ENCODE peak calls at places on chromosomes 5 and 9, in five cellular contexts. E, V, A, S and Y are unnamed samples.

GRCh38 chr5:80414113-80414512 is 6.2 kb downstream of the ZFYVE16 start:
- DNase-seq in E (no peak), S (no peak), V (no peak), A (no peak), Y (no peak)

GRCh38 chr5:178836628-178837027 is 23.1 kb upstream of the ZNF354B start:
- DNase-seq in V (no peak), S (no peak), E (no peak), A (no peak), Y (no peak)

GRCh38 chr5:145960166-145960565 is 23.8 kb downstream of the SH3RF2 start:
- DNase-seq in S (no peak), A (no peak), E (no peak), V (no peak), Y (no peak)

GRCh38 chr5:1505506-1506241 is 18.1 kb downstream of the LPCAT1 start:
- DNase-seq in V (no peak), A (no peak), S (no peak), E (no peak), Y (no peak)

GRCh38 chr9:88535226-88535931 is 401 bp downstream of the NXNL2 start:
- DNase-seq in A (no peak), V (peak), S (no peak), E (peak), Y (no peak)

GRCh38 chr5:130652178-130652577 is 512.9 kb downstream of the HINT1 start:
- DNase-seq in S (no peak), V (no peak), E (no peak), A (no peak), Y (no peak)

GRCh38 chr5:6386270-6386669 is 7.9 kb upstream of the MED10 start:
- DNase-seq in S (no peak), E (no peak), A (no peak), V (no peak), Y (no peak)

GRCh38 chr5:56525117-56525516 is 290.2 kb upstream of the MAP3K1 start:
- DNase-seq in V (no peak), S (no peak), E (no peak), A (no peak), Y (no peak)

GRCh38 chr9:91809581-91810285 is 140.3 kb downstream of the ROR2 start:
- DNase-seq in S (peak), V (no peak), A (no peak), E (no peak), Y (no peak)

GRCh38 chr5:66653380-66653779 is 57.2 kb downstream of the MAST4 start:
- DNase-seq in E (no peak), V (no peak), A (no peak), S (no peak), Y (no peak)

GRCh38 chr5:60668715-60669304 is 31.2 kb downstream of the DEPDC1B start:
- DNase-seq in A (no peak), S (no peak), V (no peak), E (peak), Y (peak)

GRCh38 chr5:71905804-71906711 is 187.0 kb downstream of the CARTPT start:
- DNase-seq in S (no peak), V (no peak), E (peak), A (no peak), Y (no peak)

GRCh38 chr5:113110117-113110516 is 133.5 kb downstream of the DCP2 start:
- DNase-seq in S (no peak), A (no peak), V (no peak), E (no peak), Y (no peak)

GRCh38 chr5:173326501-173326960 is 1.7 kb downstream of the STC2 start:
- DNase-seq in A (no peak), V (peak), S (no peak), E (no peak), Y (no peak)

GRCh38 chr5:123262275-123262823 is 160.9 kb downstream of the CEP120 start:
- DNase-seq in A (no peak), E (no peak), S (no peak), V (no peak), Y (no peak)

GRCh38 chr5:159449925-159450324 is 119.6 kb upstream of the IL12B start:
- DNase-seq in E (no peak), A (no peak), V (no peak), S (no peak), Y (no peak)

GRCh38 chr5:92945630-92946097 is 635.4 kb downstream of the NR2F1-AS1 start:
- DNase-seq in A (no peak), V (no peak), E (no peak), S (no peak), Y (peak)

GRCh38 chr5:34524123-34524522 is 132.0 kb upstream of the RAI14 start:
- DNase-seq in E (no peak), A (no peak), V (no peak), S (no peak), Y (no peak)

GRCh38 chr5:31824886-31825774 is 186.2 kb downstream of the PDZD2 start:
- DNase-seq in A (no peak), V (no peak), S (peak), E (peak), Y (peak)

GRCh38 chr9:72960446-72960845 is 7.6 kb upstream of the ALDH1A1 start:
- DNase-seq in E (no peak), A (no peak), V (no peak), S (no peak), Y (no peak)

GRCh38 chr9:73219985-73220626 is 68.4 kb downstream of the ANXA1 start:
- DNase-seq in A (peak), V (no peak), S (no peak), E (no peak), Y (no peak)

GRCh38 chr5:54656261-54656728 is 138.7 kb downstream of the SNX18 start:
- DNase-seq in S (no peak), A (no peak), V (no peak), E (no peak), Y (no peak)

GRCh38 chr5:38072295-38072694 is 186.1 kb upstream of the EGFLAM start:
- DNase-seq in A (no peak), S (no peak), V (no peak), E (no peak), Y (no peak)

GRCh38 chr5:81506378-81506777 is 112.4 kb upstream of the ACOT12 start:
- DNase-seq in S (no peak), A (no peak), V (no peak), E (no peak), Y (no peak)

GRCh38 chr9:18261143-18261542 is 212.8 kb upstream of the ADAMTSL1 start:
- DNase-seq in E (no peak), V (no peak), S (no peak), A (no peak), Y (no peak)

GRCh38 chr9:102225806-102226441 is 487.5 kb upstream of the GRIN3A start:
- DNase-seq in V (no peak), S (no peak), A (no peak), E (no peak), Y (no peak)

GRCh38 chr5:102561894-102562760 is 63.3 kb upstream of the SLCO6A1 start:
- DNase-seq in V (peak), A (no peak), S (peak), E (no peak), Y (peak)

GRCh38 chr9:137674307-137675305 is 55.8 kb downstream of the EHMT1 start:
- DNase-seq in S (no peak), E (no peak), V (no peak), A (no peak), Y (no peak)

GRCh38 chr5:56099346-56099745 is 104.6 kb upstream of the IL6ST start:
- DNase-seq in A (no peak), E (peak), V (no peak), S (no peak), Y (peak)

GRCh38 chr9:22528485-22528884 is 81.9 kb downstream of the DMRTA1 start:
- DNase-seq in S (no peak), E (no peak), A (no peak), V (no peak), Y (no peak)

GRCh38 chr5:74903165-74903787 is 37.1 kb upstream of the FAM169A start:
- DNase-seq in S (peak), V (no peak), E (peak), A (no peak), Y (peak)

GRCh38 chr5:128695791-128696520 is 157.9 kb upstream of the FBN2 start:
- DNase-seq in A (no peak), E (no peak), V (no peak), S (no peak), Y (no peak)

GRCh38 chr5:80275347-80275746 is 19.5 kb upstream of the SERINC5 start:
- DNase-seq in A (no peak), S (no peak), V (no peak), E (peak), Y (peak)

GRCh38 chr9:129836342-129837007 is 1.2 kb downstream of the USP20 start:
- DNase-seq in S (no peak), A (no peak), E (no peak), V (peak), Y (no peak)

GRCh38 chr5:173567548-173567947 is 48.9 kb downstream of the BOD1 start:
- DNase-seq in E (no peak), A (no peak), S (no peak), V (no peak), Y (no peak)

GRCh38 chr9:87270241-87271234 is 227.1 kb upstream of the DAPK1 start:
- DNase-seq in E (peak), A (no peak), V (no peak), S (no peak), Y (no peak)

GRCh38 chr9:129111762-129112151 is 542 bp downstream of the PTPA start:
- DNase-seq in V (peak), S (no peak), E (peak), A (no peak), Y (peak)

GRCh38 chr5:100790170-100790665 is 112.9 kb downstream of the ST8SIA4 start:
- DNase-seq in A (no peak), V (no peak), E (no peak), S (peak), Y (no peak)

GRCh38 chr9:81724242-81724889 is 35.0 kb upstream of the TLE1 start:
- DNase-seq in A (no peak), S (no peak), E (no peak), V (no peak), Y (no peak)

DNA sequence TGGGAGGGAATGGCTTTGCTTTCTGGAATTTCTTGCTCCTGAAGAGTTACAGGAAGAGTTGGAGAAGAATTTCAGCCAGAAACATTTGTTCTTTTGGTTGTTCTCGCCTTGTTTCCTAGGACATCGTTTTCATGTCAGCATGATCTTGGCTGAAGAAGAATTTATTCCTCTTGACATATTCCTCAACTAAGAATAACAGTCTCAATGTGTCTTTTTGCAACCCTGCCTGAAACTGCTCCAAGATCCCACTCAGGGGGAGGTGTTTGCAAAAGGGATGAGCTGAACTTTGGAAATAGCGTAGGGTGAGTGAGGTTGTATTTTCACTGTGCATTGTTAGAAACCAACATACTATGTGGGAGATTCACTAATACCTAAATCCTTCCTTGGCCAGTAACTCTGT is 26.1 kb downstream of the MAMDC2 start:
- DNase-seq in A (no peak), V (no peak), E (no peak), S (no peak), Y (no peak)
- TF ChIP-seq EP300 in A (no peak), V (no peak), E (no peak), S (no peak), Y (no peak)

GRCh38 chr5:220008-220407 is 1.9 kb downstream of the SDHA start:
- DNase-seq in E (no peak), S (no peak), A (no peak), V (no peak), Y (no peak)

GRCh38 chr5:217860-218456 is at the start of the genes CCDC127 and SDHA:
- DNase-seq in V (peak), E (peak), S (peak), A (peak), Y (peak)

GRCh38 chr5:219492-219891 is 1.4 kb downstream of the SDHA start:
- DNase-seq in V (no peak), S (no peak), A (no peak), E (no peak), Y (no peak)

GRCh38 chr5:213803-214395 is 4.1 kb downstream of the CCDC127 start:
- DNase-seq in E (no peak), S (no peak), V (no peak), A (no peak), Y (no peak)

DNA sequence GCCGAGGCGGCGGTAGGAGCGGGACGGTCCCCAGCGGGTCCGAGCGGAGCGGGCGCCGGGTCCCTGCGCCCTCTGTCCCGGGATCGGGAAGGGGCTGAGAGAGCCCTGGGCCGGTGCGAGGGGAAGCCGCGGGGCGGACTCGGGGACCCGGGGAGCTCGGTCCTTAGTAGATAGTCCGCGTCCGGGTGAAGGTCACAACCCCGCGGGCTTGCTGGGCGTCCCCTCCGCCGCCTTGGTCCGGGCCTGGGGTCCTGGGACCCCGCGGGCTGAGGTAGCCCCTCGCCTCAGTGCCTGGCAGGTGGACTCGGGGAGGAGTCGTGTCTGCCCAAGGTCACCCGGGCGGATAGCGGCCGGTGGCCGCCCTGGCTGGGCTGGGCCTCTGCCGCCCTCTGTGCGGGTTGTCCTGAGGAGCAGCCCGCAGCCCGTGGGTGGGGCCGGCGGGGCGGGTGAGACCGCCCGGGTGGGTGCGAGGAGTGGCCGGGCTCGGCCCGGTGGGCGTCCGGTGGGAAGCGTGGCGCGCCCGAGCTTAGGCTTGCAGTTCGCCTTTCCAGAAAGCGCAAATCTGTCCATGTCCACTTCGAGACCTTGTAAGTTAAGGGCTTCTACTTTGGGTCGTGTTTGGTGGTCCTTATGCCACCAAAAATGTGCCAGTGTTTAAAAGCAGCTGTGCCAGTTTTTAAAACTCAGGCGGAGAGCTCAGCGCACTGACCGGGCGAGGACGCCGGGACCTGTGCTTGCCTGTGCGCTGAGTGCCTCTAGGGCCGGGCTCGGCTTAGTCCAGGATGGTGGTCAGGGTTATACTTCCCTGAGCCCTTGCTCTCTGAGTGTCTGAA is 553 bp downstream of the SDHA start:
- DNase-seq in S (no peak), V (peak), E (peak), A (no peak), Y (peak)
- TF ChIP-seq JUND in S (no peak), V (no peak), E (no peak), A (no peak), Y (no peak)

GRCh38 chr5:171386861-171387254 is 791 bp upstream of the NPM1 start:
- DNase-seq in E (peak), A (no peak), V (no peak), S (no peak), Y (no peak)

GRCh38 chr5:171387970-171388815 is 544 bp downstream of the NPM1 start:
- DNase-seq in V (peak), E (peak), S (peak), A (peak), Y (peak)

GRCh38 chr5:171386006-171386671 is 1.5 kb upstream of the NPM1 start:
- DNase-seq in A (no peak), V (no peak), S (no peak), E (no peak), Y (no peak)

GRCh38 chr5:171388816-171389168 is 1.1 kb downstream of the NPM1 start:
- DNase-seq in E (no peak), V (no peak), A (no peak), S (no peak), Y (no peak)

GRCh38 chr5:171387255-171387969 is at the start of gene NPM1:
- DNase-seq in A (peak), S (peak), V (peak), E (peak), Y (peak)
- TF ChIP-seq EP300 in A (no peak), S (no peak), V (no peak), E (no peak), Y (no peak)

GRCh38 chr9:32706004-32706749 is 70.7 kb upstream of the TAF1L start:
- DNase-seq in S (no peak), E (no peak), A (no peak), V (no peak), Y (no peak)

GRCh38 chr9:32704343-32704742 is 68.9 kb upstream of the TAF1L start:
- DNase-seq in E (no peak), S (no peak), A (no peak), V (no peak), Y (no peak)

GRCh38 chr9:32705059-32705458 is 69.6 kb upstream of the TAF1L start:
- DNase-seq in E (no peak), A (no peak), S (no peak), V (no peak), Y (no peak)

GRCh38 chr9:32701321-32702022 is 66.0 kb upstream of the TAF1L start:
- DNase-seq in V (no peak), E (no peak), S (no peak), A (no peak), Y (no peak)

DNA sequence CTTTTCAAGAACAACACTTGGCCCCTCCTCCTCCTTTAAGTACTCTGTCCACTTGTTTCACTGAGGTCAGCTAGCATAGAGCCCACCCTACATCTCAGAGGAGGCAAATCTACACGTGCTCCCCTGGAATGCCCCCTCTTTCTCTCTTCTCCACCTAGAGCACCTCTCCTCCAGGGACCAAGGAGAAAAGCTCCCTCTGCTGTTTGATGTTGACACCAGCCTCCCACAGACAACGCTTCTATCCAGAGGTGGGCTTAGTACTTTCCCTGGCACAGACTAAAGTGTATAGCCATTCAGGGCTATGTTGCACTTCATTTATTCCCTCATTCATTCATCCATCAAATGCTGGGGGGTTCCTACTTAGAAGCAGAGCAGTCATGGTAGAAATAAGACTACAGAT is 68.2 kb upstream of the TAF1L start:
- DNase-seq in V (no peak), A (no peak), E (no peak), S (no peak), Y (peak)
- TF ChIP-seq JUND in V (no peak), A (no peak), E (no peak), S (no peak), Y (no peak)

DNA sequence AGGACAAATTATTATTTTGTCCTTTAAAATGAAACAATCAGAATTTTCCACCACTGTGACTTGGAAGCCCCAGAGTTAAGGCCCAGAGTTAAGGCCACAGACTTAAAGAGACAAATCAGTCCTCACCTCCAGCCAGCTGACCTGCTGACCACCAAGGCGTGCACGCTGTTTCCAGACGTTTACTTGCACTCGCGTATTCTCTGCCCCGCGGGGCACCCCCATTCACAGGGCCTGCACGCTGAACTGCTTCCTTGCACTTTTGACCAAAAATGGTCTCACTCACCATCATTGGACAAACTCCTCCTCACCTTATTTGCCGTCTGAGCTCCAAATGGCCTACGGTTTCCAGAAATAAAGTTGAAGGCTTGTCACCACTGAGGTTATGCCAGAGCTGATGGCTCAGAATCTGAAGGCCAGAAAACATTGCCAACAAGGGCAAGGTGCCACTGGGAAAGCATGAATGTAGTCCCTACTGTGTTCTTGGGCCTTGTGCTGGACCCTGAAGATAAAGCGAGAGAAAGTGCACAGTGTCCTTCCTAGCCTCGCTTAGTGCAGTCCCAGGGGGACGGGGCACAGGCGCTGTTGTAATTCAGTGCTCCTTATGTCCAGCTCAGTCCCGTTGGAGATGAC is 84.3 kb downstream of the NDFIP1 start:
- DNase-seq in V (no peak), E (no peak), A (no peak), S (no peak), Y (no peak)
- TF ChIP-seq EP300 in V (no peak), E (no peak), A (no peak), S (no peak), Y (no peak)

GRCh38 chr9:12775373-12775962 is 648 bp downstream of the LURAP1L start:
- DNase-seq in A (no peak), E (peak), V (peak), S (peak), Y (no peak)
- TF ChIP-seq JUND in A (no peak), E (no peak), V (no peak), S (no peak), Y (no peak)